ENCODE peak calls at places on chromosomes 2 and 18, in six cellular contexts. One of them, this sample, is unnamed. For H3K36me3, the result is how much of the 10 kb centered on the place peaks cover.

GRCh38 chr2:181074457-181074856 is 94.1 kb downstream of the UBE2E3 start:
- DNase-seq in GM23248: peak
- DNase-seq in HepG2: no peak
- DNase-seq in NT2/D1: no peak
- DNase-seq in neural progenitor cell: no peak
- DNase-seq in fibroblast of lung: peak
- DNase-seq in this sample: no peak

GRCh38 chr2:118779362-118779761 is 68.1 kb downstream of the EN1 start:
- DNase-seq in GM23248: peak
- DNase-seq in HepG2: no peak
- DNase-seq in NT2/D1: no peak
- DNase-seq in neural progenitor cell: no peak
- DNase-seq in fibroblast of lung: no peak
- DNase-seq in this sample: no peak

GRCh38 chr2:158034198-158034831 is 67.4 kb upstream of the UPP2 start:
- DNase-seq in GM23248: peak
- DNase-seq in HepG2: peak
- DNase-seq in NT2/D1: peak
- DNase-seq in neural progenitor cell: peak
- DNase-seq in fibroblast of lung: peak
- DNase-seq in this sample: peak

GRCh38 chr2:176385838-176386237 is 116.6 kb downstream of the MTX2 start:
- DNase-seq in GM23248: no peak
- DNase-seq in HepG2: peak
- DNase-seq in NT2/D1: no peak
- DNase-seq in neural progenitor cell: no peak
- DNase-seq in fibroblast of lung: no peak
- DNase-seq in this sample: peak

GRCh38 chr18:10495936-10496335 is 29.9 kb upstream of the NAPG start:
- DNase-seq in GM23248: peak
- DNase-seq in HepG2: no peak
- DNase-seq in NT2/D1: no peak
- DNase-seq in neural progenitor cell: no peak
- DNase-seq in fibroblast of lung: peak
- DNase-seq in this sample: no peak

GRCh38 chr2:70966681-70967080 is 11.7 kb upstream of the ANKRD53 start:
- DNase-seq in GM23248: no peak
- DNase-seq in HepG2: no peak
- DNase-seq in NT2/D1: no peak
- DNase-seq in neural progenitor cell: no peak
- DNase-seq in fibroblast of lung: no peak
- DNase-seq in this sample: peak

GRCh38 chr2:54818226-54818625 is 94.8 kb downstream of the EML6 start:
- DNase-seq in GM23248: no peak
- DNase-seq in HepG2: no peak
- DNase-seq in NT2/D1: no peak
- DNase-seq in neural progenitor cell: no peak
- DNase-seq in fibroblast of lung: no peak
- DNase-seq in this sample: no peak

GRCh38 chr2:26298638-26299393 is 47.1 kb upstream of the SELENOI start:
- DNase-seq in GM23248: peak
- DNase-seq in HepG2: peak
- DNase-seq in NT2/D1: no peak
- DNase-seq in neural progenitor cell: peak
- DNase-seq in fibroblast of lung: peak
- DNase-seq in this sample: peak

GRCh38 chr2:178233428-178233827 is 39.1 kb downstream of the OSBPL6 start:
- DNase-seq in GM23248: peak
- DNase-seq in HepG2: no peak
- DNase-seq in NT2/D1: no peak
- DNase-seq in neural progenitor cell: no peak
- DNase-seq in fibroblast of lung: peak
- DNase-seq in this sample: no peak

GRCh38 chr2:47029737-47030524 is 114.3 kb upstream of the MCFD2 start:
- DNase-seq in GM23248: peak
- DNase-seq in HepG2: peak
- DNase-seq in NT2/D1: no peak
- DNase-seq in neural progenitor cell: no peak
- DNase-seq in fibroblast of lung: peak
- DNase-seq in this sample: no peak

GRCh38 chr2:156675896-156676295 is 239.7 kb downstream of the GPD2 start:
- DNase-seq in GM23248: no peak
- DNase-seq in HepG2: no peak
- DNase-seq in NT2/D1: no peak
- DNase-seq in neural progenitor cell: no peak
- DNase-seq in fibroblast of lung: no peak
- DNase-seq in this sample: no peak

GRCh38 chr2:159130302-159130701 is 156.2 kb downstream of the WDSUB1 start:
- DNase-seq in GM23248: no peak
- DNase-seq in HepG2: no peak
- DNase-seq in NT2/D1: no peak
- DNase-seq in neural progenitor cell: no peak
- DNase-seq in fibroblast of lung: peak
- DNase-seq in this sample: no peak

GRCh38 chr2:127188797-127189196 is 31.3 kb downstream of the CYP27C1 start:
- DNase-seq in GM23248: no peak
- DNase-seq in HepG2: no peak
- DNase-seq in NT2/D1: no peak
- DNase-seq in neural progenitor cell: no peak
- DNase-seq in fibroblast of lung: no peak
- DNase-seq in this sample: no peak

GRCh38 chr2:176668879-176669395 is 399.7 kb downstream of the MTX2 start:
- DNase-seq in GM23248: peak
- DNase-seq in HepG2: no peak
- DNase-seq in NT2/D1: no peak
- DNase-seq in neural progenitor cell: no peak
- DNase-seq in fibroblast of lung: peak
- DNase-seq in this sample: no peak

GRCh38 chr2:46983065-46983801 is 67.6 kb upstream of the MCFD2 start:
- DNase-seq in GM23248: peak
- DNase-seq in HepG2: no peak
- DNase-seq in NT2/D1: no peak
- DNase-seq in neural progenitor cell: no peak
- DNase-seq in fibroblast of lung: peak
- DNase-seq in this sample: peak

GRCh38 chr2:47695800-47696477 is 87.0 kb upstream of the MSH6 start:
- DNase-seq in GM23248: no peak
- DNase-seq in HepG2: no peak
- DNase-seq in NT2/D1: no peak
- DNase-seq in neural progenitor cell: peak
- DNase-seq in fibroblast of lung: no peak
- DNase-seq in this sample: peak

GRCh38 chr2:132424526-132425121 is 8.0 kb downstream of the GPR39 start:
- DNase-seq in GM23248: peak
- DNase-seq in HepG2: peak
- DNase-seq in NT2/D1: no peak
- DNase-seq in neural progenitor cell: no peak
- DNase-seq in fibroblast of lung: peak
- DNase-seq in this sample: peak

GRCh38 chr2:224570328-224570993 is 14.7 kb downstream of the CUL3 start:
- DNase-seq in GM23248: peak
- DNase-seq in HepG2: no peak
- DNase-seq in NT2/D1: no peak
- DNase-seq in neural progenitor cell: no peak
- DNase-seq in fibroblast of lung: peak
- DNase-seq in this sample: no peak

GRCh38 chr2:191678437-191679110 is 638 bp downstream of the NABP1 start:
- DNase-seq in GM23248: peak
- DNase-seq in HepG2: peak
- DNase-seq in NT2/D1: no peak
- DNase-seq in neural progenitor cell: peak
- DNase-seq in fibroblast of lung: no peak
- DNase-seq in this sample: peak

DNA sequence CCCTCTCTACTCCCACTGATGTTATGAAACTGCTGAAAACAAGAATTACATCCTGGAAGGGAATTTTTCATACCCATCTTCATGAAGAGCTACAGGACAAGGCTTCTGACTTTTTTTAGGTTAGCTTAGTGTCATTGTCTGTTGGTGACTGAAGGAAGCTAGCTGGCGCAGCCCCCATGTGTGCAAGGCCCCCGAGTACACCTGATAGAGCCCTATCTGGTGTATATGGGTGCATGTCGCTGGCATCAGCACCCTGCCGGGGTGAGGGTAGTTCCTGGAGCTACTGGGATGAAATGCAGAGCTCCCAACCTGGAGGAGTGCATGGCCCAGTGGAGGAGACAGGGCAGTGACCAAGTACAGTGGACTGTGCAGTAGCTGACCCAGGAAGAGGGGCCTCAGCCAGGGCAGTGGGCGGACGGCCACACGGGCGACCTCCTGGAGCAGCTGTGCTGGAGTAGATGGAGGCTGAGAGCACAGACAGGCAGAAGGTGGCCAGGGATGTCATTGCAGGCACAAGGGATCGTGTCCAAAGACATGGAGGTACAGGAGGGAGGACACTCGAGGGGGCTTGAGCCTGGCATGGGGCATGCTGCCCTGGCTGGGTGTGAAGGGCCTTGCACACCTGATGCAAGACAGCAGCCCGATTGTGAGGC is 12.1 kb downstream of the IMPA2 start:
- DNase-seq in GM23248: no peak
- DNase-seq in HepG2: no peak
- DNase-seq in NT2/D1: no peak
- DNase-seq in neural progenitor cell: no peak
- DNase-seq in fibroblast of lung: no peak
- DNase-seq in this sample: no peak
- H3K9ac ChIP-seq in GM23248: no peak
- H3K9ac ChIP-seq in HepG2: no peak
- H3K9ac ChIP-seq in NT2/D1: peak
- H3K9ac ChIP-seq in neural progenitor cell: no peak
- H3K9ac ChIP-seq in fibroblast of lung: no peak
- H3K9ac ChIP-seq in this sample: no peak

GRCh38 chr2:8756230-8756629 is 74.4 kb downstream of the ID2 start:
- DNase-seq in GM23248: no peak
- DNase-seq in HepG2: no peak
- DNase-seq in NT2/D1: no peak
- DNase-seq in neural progenitor cell: no peak
- DNase-seq in fibroblast of lung: no peak
- DNase-seq in this sample: no peak

GRCh38 chr2:8750221-8750620 is 68.4 kb downstream of the ID2 start:
- DNase-seq in GM23248: peak
- DNase-seq in HepG2: no peak
- DNase-seq in NT2/D1: no peak
- DNase-seq in neural progenitor cell: no peak
- DNase-seq in fibroblast of lung: peak
- DNase-seq in this sample: no peak

GRCh38 chr2:8754056-8754790 is 72.4 kb downstream of the ID2 start:
- DNase-seq in GM23248: peak
- DNase-seq in HepG2: no peak
- DNase-seq in NT2/D1: no peak
- DNase-seq in neural progenitor cell: no peak
- DNase-seq in fibroblast of lung: peak
- DNase-seq in this sample: no peak

GRCh38 chr2:8753609-8754008 is 71.8 kb downstream of the ID2 start:
- DNase-seq in GM23248: no peak
- DNase-seq in HepG2: no peak
- DNase-seq in NT2/D1: no peak
- DNase-seq in neural progenitor cell: no peak
- DNase-seq in fibroblast of lung: no peak
- DNase-seq in this sample: no peak

DNA sequence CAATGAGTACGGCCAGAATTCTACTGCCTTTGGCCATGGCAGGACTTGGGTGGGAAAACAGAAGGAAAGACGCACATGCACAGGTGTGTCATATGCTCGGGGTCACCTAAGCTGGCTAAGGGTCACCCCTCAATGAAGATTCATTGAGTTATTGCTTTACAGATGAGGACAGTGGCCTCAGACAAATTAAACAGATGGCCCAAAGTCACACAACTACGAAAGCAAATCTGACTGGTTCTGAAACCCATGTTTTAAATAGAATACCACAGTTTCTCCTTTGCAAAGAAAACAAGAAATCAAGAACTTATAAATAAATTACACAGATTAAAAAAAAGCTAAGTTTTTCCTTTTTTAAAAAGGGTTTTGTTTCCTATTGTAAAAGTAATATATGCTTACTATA is 70.5 kb downstream of the ID2 start:
- DNase-seq in GM23248: no peak
- DNase-seq in HepG2: no peak
- DNase-seq in NT2/D1: no peak
- DNase-seq in neural progenitor cell: no peak
- DNase-seq in fibroblast of lung: no peak
- DNase-seq in this sample: no peak
- H3K36me3 ChIP-seq in GM23248: under half
- H3K36me3 ChIP-seq in HepG2: under half
- H3K36me3 ChIP-seq in NT2/D1: under half
- H3K36me3 ChIP-seq in neural progenitor cell: under half
- H3K36me3 ChIP-seq in fibroblast of lung: under half
- H3K36me3 ChIP-seq in this sample: under half

DNA sequence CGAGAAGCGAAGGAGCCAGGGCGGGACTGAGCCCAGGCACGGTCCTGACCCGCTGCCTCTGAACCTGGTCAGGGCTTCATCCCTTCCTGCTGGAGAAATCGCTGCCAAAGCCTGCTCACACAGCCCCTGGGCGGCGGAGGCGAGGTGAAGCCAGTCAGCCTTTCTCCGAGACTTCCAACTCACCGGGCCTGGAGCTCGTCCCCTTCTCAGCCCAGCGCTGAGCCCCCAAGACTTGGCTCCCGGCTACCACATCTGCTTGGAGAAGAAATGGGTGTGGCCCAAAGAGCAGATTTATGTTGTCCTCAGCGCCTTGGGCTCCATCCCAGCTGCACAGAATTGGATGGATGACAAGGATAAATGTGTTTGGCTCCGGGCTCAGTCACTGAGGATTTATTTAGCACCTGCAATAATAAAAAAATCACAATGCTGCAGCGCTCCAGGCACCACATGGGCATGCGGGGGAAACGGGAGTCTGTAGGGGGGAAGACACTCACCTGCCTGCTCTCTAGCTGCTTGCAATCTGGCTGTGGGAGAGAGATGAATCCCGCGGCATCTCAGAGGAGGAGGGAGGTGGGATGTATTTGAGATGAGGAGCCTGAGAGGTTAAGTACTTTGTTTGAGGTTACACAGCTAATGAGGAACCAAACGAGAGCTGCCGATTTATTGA is 65.0 kb downstream of the ACTR2 start:
- DNase-seq in GM23248: no peak
- DNase-seq in HepG2: no peak
- DNase-seq in NT2/D1: no peak
- DNase-seq in neural progenitor cell: no peak
- DNase-seq in fibroblast of lung: no peak
- DNase-seq in this sample: no peak
- H3K9ac ChIP-seq in GM23248: no peak
- H3K9ac ChIP-seq in HepG2: no peak
- H3K9ac ChIP-seq in NT2/D1: no peak
- H3K9ac ChIP-seq in neural progenitor cell: no peak
- H3K9ac ChIP-seq in fibroblast of lung: no peak
- H3K9ac ChIP-seq in this sample: no peak

GRCh38 chr2:10601866-10602566 is 87.8 kb downstream of the NOL10 start:
- DNase-seq in GM23248: no peak
- DNase-seq in HepG2: no peak
- DNase-seq in NT2/D1: no peak
- DNase-seq in neural progenitor cell: no peak
- DNase-seq in fibroblast of lung: no peak
- DNase-seq in this sample: no peak
- H3K36me3 ChIP-seq in GM23248: under half
- H3K36me3 ChIP-seq in HepG2: half or more
- H3K36me3 ChIP-seq in NT2/D1: half or more
- H3K36me3 ChIP-seq in neural progenitor cell: under half
- H3K36me3 ChIP-seq in fibroblast of lung: under half
- H3K36me3 ChIP-seq in this sample: half or more

GRCh38 chr2:235694721-235695601 is 201.1 kb downstream of the AGAP1 start:
- DNase-seq in GM23248: no peak
- DNase-seq in HepG2: peak
- DNase-seq in NT2/D1: no peak
- DNase-seq in neural progenitor cell: no peak
- DNase-seq in fibroblast of lung: no peak
- DNase-seq in this sample: no peak
- H3K9ac ChIP-seq in GM23248: no peak
- H3K9ac ChIP-seq in HepG2: no peak
- H3K9ac ChIP-seq in NT2/D1: no peak
- H3K9ac ChIP-seq in neural progenitor cell: peak
- H3K9ac ChIP-seq in fibroblast of lung: no peak
- H3K9ac ChIP-seq in this sample: no peak